ENCODE peak calls at places on chromosome 7, in five cellular contexts. K is esophagus squamous epithelium, H is HL-60, A is A549, T is left ventricle myocardium inferior. E is an unnamed sample.

GRCh38 chr7:74506329-74506724 is 52.6 kb downstream of the GTF2IRD1 start:
- DNase-seq in K (no peak), H (no peak), A (no peak), T (no peak), E (no peak)

GRCh38 chr7:153385502-153385901 is 626.0 kb downstream of the ACTR3B start:
- DNase-seq in K (no peak), H (no peak), A (no peak), T (no peak), E (no peak)

GRCh38 chr7:31488562-31489203 is 25.2 kb upstream of the ITPRID1 start:
- DNase-seq in K (no peak), H (peak), A (peak), T (peak), E (peak)

GRCh38 chr7:40470817-40471216 is 336.0 kb downstream of the SUGCT start:
- DNase-seq in K (no peak), H (no peak), A (no peak), T (no peak), E (no peak)

GRCh38 chr7:137882261-137882668 is 35.5 kb upstream of the DGKI start:
- DNase-seq in K (no peak), H (no peak), A (peak), T (no peak), E (peak)

GRCh38 chr7:67019562-67020390 is 23.1 kb downstream of the TYW1 start:
- DNase-seq in K (no peak), H (peak), A (no peak), T (no peak), E (no peak)

GRCh38 chr7:114084381-114085312 is 165.8 kb upstream of the PPP1R3A start:
- DNase-seq in K (no peak), H (peak), A (peak), T (peak), E (peak)

GRCh38 chr7:134741901-134742635 is 37.4 kb upstream of the CALD1 start:
- DNase-seq in K (no peak), H (no peak), A (no peak), T (no peak), E (no peak)

GRCh38 chr7:140136108-140136507 is 40.7 kb downstream of the KDM7A start:
- DNase-seq in K (no peak), H (no peak), A (no peak), T (no peak), E (no peak)

GRCh38 chr7:12942599-12942998 is 255.2 kb downstream of the ARL4A start:
- DNase-seq in K (no peak), H (no peak), A (no peak), T (no peak), E (no peak)

GRCh38 chr7:97499204-97499603 is 232.7 kb upstream of the TAC1 start:
- DNase-seq in K (no peak), H (peak), A (peak), T (no peak), E (peak)

GRCh38 chr7:127250312-127251047 is 2.3 kb downstream of the GRM8 start:
- DNase-seq in K (no peak), H (no peak), A (no peak), T (no peak), E (no peak)

GRCh38 chr7:127251458-127252379 is 1.0 kb downstream of the GRM8 start:
- DNase-seq in K (no peak), H (no peak), A (peak), T (no peak), E (no peak)

GRCh38 chr7:127252380-127252718 is 392 bp downstream of the GRM8 start:
- DNase-seq in K (no peak), H (no peak), A (no peak), T (no peak), E (no peak)

GRCh38 chr7:127252736-127253288 is at the start of gene GRM8:
- DNase-seq in K (no peak), H (no peak), A (peak), T (peak), E (no peak)

GRCh38 chr7:127251048-127251451 is 1.7 kb downstream of the GRM8 start:
- DNase-seq in K (no peak), H (no peak), A (no peak), T (no peak), E (no peak)
- TF ChIP-seq CTCF in K (no peak), H (no peak), A (no peak), T (no peak), E (no peak)

DNA sequence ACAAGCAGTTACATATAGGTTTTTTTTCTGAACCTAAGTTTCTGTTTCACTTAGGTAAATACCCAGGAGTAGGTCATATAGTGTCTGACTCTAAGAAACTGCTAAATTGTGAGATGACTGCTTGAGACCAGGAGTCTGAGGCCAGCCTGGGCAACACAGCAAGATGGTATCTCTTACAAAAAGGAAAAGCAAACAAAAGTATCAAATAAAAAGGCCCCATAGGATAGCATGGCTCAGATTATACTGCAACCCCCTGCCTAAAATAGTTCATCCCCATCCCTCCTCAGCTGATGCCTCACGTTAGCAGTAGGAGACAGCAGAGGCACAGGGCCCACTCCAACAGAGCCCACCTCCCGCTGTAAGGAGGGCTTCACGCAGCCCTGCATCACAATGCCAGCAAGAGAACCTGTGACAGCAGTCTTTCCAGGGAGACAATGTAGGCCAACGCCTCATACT is 90.3 kb downstream of the SRPK2 start:
- DNase-seq in K (no peak), H (no peak), A (no peak), T (no peak), E (no peak)
- H3K4me3 ChIP-seq in K (no peak), H (no peak), A (no peak), T (no peak), E (no peak)

DNA sequence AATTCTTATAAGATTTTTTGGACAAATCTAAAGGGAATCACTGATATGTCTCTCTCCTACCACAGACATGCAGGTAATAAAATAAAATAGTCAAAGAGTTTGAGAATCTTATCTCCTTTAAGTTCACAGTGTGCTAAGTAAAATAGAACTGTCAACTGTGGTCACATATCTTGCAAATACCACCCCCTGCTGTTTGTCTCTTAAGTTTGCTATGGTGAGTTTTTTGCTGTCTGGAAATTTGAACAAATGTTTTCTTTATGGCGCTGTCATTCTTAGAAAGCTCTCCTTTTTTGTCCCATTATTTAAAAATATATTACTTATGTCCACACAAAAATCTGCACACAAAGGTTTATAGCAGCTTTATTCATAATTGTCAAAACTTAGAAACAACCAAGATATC is 19.6 kb downstream of the GIMAP5 start:
- DNase-seq in K (no peak), H (peak), A (no peak), T (no peak), E (no peak)
- TF ChIP-seq CTCF in K (no peak), H (peak), A (peak), T (peak), E (peak)

DNA sequence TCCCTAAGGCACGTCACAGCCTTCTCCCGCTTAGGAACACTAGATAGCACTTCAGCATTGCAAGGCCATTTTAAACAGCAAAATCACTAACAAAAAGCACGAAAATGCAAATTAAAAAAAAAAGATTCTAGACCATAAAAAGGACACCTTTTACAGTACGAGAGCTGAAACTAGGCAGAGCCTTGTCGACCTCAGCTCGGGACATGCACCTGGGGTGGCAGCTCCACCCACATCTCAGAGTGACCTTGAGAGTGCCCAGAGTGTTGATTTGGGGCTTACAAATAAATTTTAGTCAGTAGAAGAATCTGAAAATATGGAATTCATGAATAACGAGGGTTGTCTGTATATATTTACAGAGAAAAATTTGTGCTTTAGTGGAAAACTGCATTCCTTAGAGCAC is 1.1 kb downstream of the MRPS24 start:
- DNase-seq in K (no peak), H (no peak), A (no peak), T (no peak), E (no peak)
- H3K4me3 ChIP-seq in K (no peak), H (peak), A (peak), T (peak), E (peak)

GRCh38 chr7:127514499-127514898 is 70.9 kb downstream of the GCC1 start:
- DNase-seq in K (no peak), H (no peak), A (peak), T (no peak), E (no peak)
- TF ChIP-seq CTCF in K (no peak), H (no peak), A (peak), T (peak), E (peak)

E was measured in epithelial cell of proximal tubule.